ENCODE peak calls at places on chromosomes 6 and 20, in five cellular contexts. E is amniotic stem cell; W is stimulated activated CD8-positive, alpha-beta memory T cell treated with anti-CD3 and anti-CD28 coated beads, Interleukin-7, amount 100 ng/mL, for 24 hours; V is fibroblast of lung; B is mucosa of gallbladder. X is an unnamed sample.

GRCh38 chr6:71258078-71258866 is 30.3 kb upstream of the OGFRL1 start:
- DNase-seq in E (no peak), W (no peak), V (no peak), B (no peak), X (no peak)

GRCh38 chr20:62472020-62472342 is 3.8 kb downstream of the GATA5 start:
- DNase-seq in E (no peak), W (no peak), V (no peak), B (no peak), X (no peak)

GRCh38 chr6:119035459-119035858 is 43.0 kb downstream of the FAM184A start:
- DNase-seq in E (no peak), W (no peak), V (no peak), B (no peak), X (no peak)

GRCh38 chr6:20542927-20543602 is 8.8 kb downstream of the CDKAL1 start:
- DNase-seq in E (no peak), W (no peak), V (peak), B (no peak), X (no peak)

GRCh38 chr6:163588211-163588919 is 173.8 kb downstream of the QKI start:
- DNase-seq in E (no peak), W (no peak), V (peak), B (no peak), X (no peak)

GRCh38 chr20:17992847-17993508 is 24.2 kb downstream of the MGME1 start:
- DNase-seq in E (no peak), W (no peak), V (peak), B (no peak), X (no peak)

GRCh38 chr20:37615507-37616425 is 78.1 kb upstream of the CTNNBL1 start:
- DNase-seq in E (no peak), W (peak), V (peak), B (no peak), X (no peak)

GRCh38 chr6:32796848-32797776 is 19.7 kb downstream of the HLA-DOB start:
- DNase-seq in E (peak), W (peak), V (peak), B (peak), X (peak)

GRCh38 chr20:45051497-45052060 is 49.3 kb downstream of the KCNS1 start:
- DNase-seq in E (no peak), W (no peak), V (no peak), B (no peak), X (no peak)

GRCh38 chr6:40586369-40586768 is 795 bp downstream of the LRFN2 start:
- DNase-seq in E (no peak), W (no peak), V (no peak), B (no peak), X (no peak)

GRCh38 chr20:51237278-51237677 is 214.4 kb upstream of the KCNG1 start:
- DNase-seq in E (no peak), W (no peak), V (no peak), B (no peak), X (no peak)

GRCh38 chr6:158014505-158015187 is 33.0 kb downstream of the SYNJ2 start:
- DNase-seq in E (no peak), W (no peak), V (no peak), B (no peak), X (no peak)

GRCh38 chr6:53437557-53438202 is 88.9 kb upstream of the ELOVL5 start:
- DNase-seq in E (no peak), W (no peak), V (peak), B (peak), X (no peak)

GRCh38 chr6:81204741-81205140 is 547.7 kb downstream of the TENT5A start:
- DNase-seq in E (no peak), W (no peak), V (peak), B (no peak), X (no peak)

GRCh38 chr6:121175827-121176226 is 158.5 kb downstream of the TBC1D32 start:
- DNase-seq in E (no peak), W (no peak), V (no peak), B (no peak), X (no peak)

GRCh38 chr6:22383016-22383415 is 86.2 kb upstream of the PRL start:
- DNase-seq in E (no peak), W (no peak), V (no peak), B (no peak), X (no peak)

GRCh38 chr20:21517566-21518277 is 3.9 kb upstream of the NKX2-2 start:
- DNase-seq in E (no peak), W (no peak), V (no peak), B (no peak), X (no peak)

GRCh38 chr20:63772781-63773520 is 33.4 kb downstream of the SLC2A4RG start:
- DNase-seq in E (no peak), W (no peak), V (no peak), B (no peak), X (no peak)

GRCh38 chr6:20468179-20468578 is 66.1 kb upstream of the CDKAL1 start:
- DNase-seq in E (no peak), W (no peak), V (no peak), B (no peak), X (no peak)

GRCh38 chr6:2687456-2687855 is 63.3 kb downstream of the MYLK4 start:
- DNase-seq in E (no peak), W (no peak), V (no peak), B (no peak), X (no peak)

GRCh38 chr20:62929051-62929538 is 2.8 kb upstream of the DIDO1 start:
- DNase-seq in E (no peak), W (no peak), V (peak), B (peak), X (no peak)

GRCh38 chr20:5331340-5331739 is 14.6 kb upstream of the PROKR2 start:
- DNase-seq in E (no peak), W (no peak), V (no peak), B (no peak), X (no peak)

GRCh38 chr6:154460306-154461071 is 50.0 kb downstream of the CNKSR3 start:
- DNase-seq in E (peak), W (no peak), V (peak), B (no peak), X (no peak)

X was measured in mesothelial cell of epicardium.